ENCODE peak calls at places on chromosomes 12 and 14, in four cellular contexts. One of them, this sample, is unnamed.

GRCh38 chr14:93396456-93396855 is 34.3 kb upstream of the UNC79 start:
- DNase-seq in A549: no peak
- DNase-seq in K562: no peak
- DNase-seq in GM12878: no peak
- DNase-seq in this sample: no peak

GRCh38 chr12:131674373-131674772 is 36.5 kb upstream of the SFSWAP start:
- DNase-seq in K562: no peak
- DNase-seq in GM12878: no peak
- DNase-seq in A549: no peak
- DNase-seq in this sample: no peak

GRCh38 chr14:39488600-39488999 is 56.4 kb upstream of the FBXO33 start:
- DNase-seq in GM12878: no peak
- DNase-seq in K562: no peak
- DNase-seq in A549: no peak
- DNase-seq in this sample: peak

GRCh38 chr12:13390381-13390856 is 193.9 kb downstream of the EMP1 start:
- DNase-seq in A549: peak
- DNase-seq in GM12878: no peak
- DNase-seq in K562: no peak
- DNase-seq in this sample: peak

GRCh38 chr12:98595152-98595988 is 1.9 kb downstream of the SLC25A3 start:
- DNase-seq in K562: no peak
- DNase-seq in A549: no peak
- DNase-seq in GM12878: no peak
- DNase-seq in this sample: peak

GRCh38 chr12:108193922-108194321 is 64.8 kb downstream of the WSCD2 start:
- DNase-seq in A549: peak
- DNase-seq in K562: peak
- DNase-seq in GM12878: no peak
- DNase-seq in this sample: peak

GRCh38 chr12:56634242-56634836 is 4.2 kb upstream of the BAZ2A start:
- DNase-seq in A549: peak
- DNase-seq in GM12878: no peak
- DNase-seq in K562: peak
- DNase-seq in this sample: no peak

GRCh38 chr12:1435044-1435443 is 159.3 kb downstream of the FBXL14 start:
- DNase-seq in K562: no peak
- DNase-seq in GM12878: no peak
- DNase-seq in A549: no peak
- DNase-seq in this sample: no peak

GRCh38 chr14:65103150-65103760 is 938 bp upstream of the MAX start:
- DNase-seq in GM12878: no peak
- DNase-seq in K562: no peak
- DNase-seq in A549: peak
- DNase-seq in this sample: peak

GRCh38 chr12:86727151-86727550 is 471.0 kb upstream of the MGAT4C start:
- DNase-seq in K562: no peak
- DNase-seq in GM12878: no peak
- DNase-seq in A549: peak
- DNase-seq in this sample: peak

GRCh38 chr12:106139422-106140141 is 828 bp upstream of the NUAK1 start:
- DNase-seq in GM12878: no peak
- DNase-seq in A549: peak
- DNase-seq in K562: no peak
- DNase-seq in this sample: peak

GRCh38 chr14:75246546-75247285 is 31.9 kb upstream of the FOS start:
- DNase-seq in A549: no peak
- DNase-seq in GM12878: no peak
- DNase-seq in K562: no peak
- DNase-seq in this sample: no peak

GRCh38 chr14:61466905-61467280 is 145.5 kb downstream of the PRKCH start:
- DNase-seq in A549: no peak
- DNase-seq in GM12878: no peak
- DNase-seq in K562: no peak
- DNase-seq in this sample: no peak

GRCh38 chr14:84006643-84007137 is 1523.3 kb upstream of the FLRT2 start:
- DNase-seq in A549: no peak
- DNase-seq in GM12878: no peak
- DNase-seq in K562: no peak
- DNase-seq in this sample: no peak

GRCh38 chr12:12946686-12947355 is 5.1 kb downstream of the GPRC5D start:
- DNase-seq in GM12878: no peak
- DNase-seq in K562: no peak
- DNase-seq in A549: no peak
- DNase-seq in this sample: no peak

GRCh38 chr14:98249476-98249875 is 1022.5 kb downstream of the BCL11B start:
- DNase-seq in A549: no peak
- DNase-seq in GM12878: no peak
- DNase-seq in K562: no peak
- DNase-seq in this sample: no peak

GRCh38 chr14:103418508-103418818 is 33.2 kb downstream of the MARK3 start:
- DNase-seq in K562: peak
- DNase-seq in A549: no peak
- DNase-seq in GM12878: no peak
- DNase-seq in this sample: peak

GRCh38 chr14:104559769-104560585 is 19.6 kb upstream of the C14orf180 start:
- DNase-seq in K562: no peak
- DNase-seq in A549: no peak
- DNase-seq in GM12878: no peak
- DNase-seq in this sample: no peak

GRCh38 chr14:94040796-94041195 is 14.7 kb downstream of the OTUB2 start:
- DNase-seq in K562: no peak
- DNase-seq in A549: no peak
- DNase-seq in GM12878: no peak
- DNase-seq in this sample: no peak

GRCh38 chr12:46908236-46908935 is 82.6 kb upstream of the SLC38A4 start:
- DNase-seq in GM12878: no peak
- DNase-seq in A549: no peak
- DNase-seq in K562: no peak
- DNase-seq in this sample: peak

GRCh38 chr14:73472182-73473114 is 14.1 kb upstream of the NUMB start:
- DNase-seq in A549: peak
- DNase-seq in GM12878: peak
- DNase-seq in K562: peak
- DNase-seq in this sample: peak

GRCh38 chr14:35594616-35595015 is 60.7 kb downstream of the INSM2 start:
- DNase-seq in K562: no peak
- DNase-seq in GM12878: no peak
- DNase-seq in A549: no peak
- DNase-seq in this sample: peak

GRCh38 chr14:95326987-95327386 is 7.3 kb upstream of the CLMN start:
- DNase-seq in A549: no peak
- DNase-seq in K562: no peak
- DNase-seq in GM12878: no peak
- DNase-seq in this sample: no peak

GRCh38 chr14:87049886-87050820 is 942.8 kb downstream of the GALC start:
- DNase-seq in K562: peak
- DNase-seq in A549: peak
- DNase-seq in GM12878: no peak
- DNase-seq in this sample: peak

GRCh38 chr14:65927871-65928270 is 515.3 kb downstream of the FUT8 start:
- DNase-seq in A549: no peak
- DNase-seq in GM12878: no peak
- DNase-seq in K562: peak
- DNase-seq in this sample: no peak

GRCh38 chr12:101424620-101425019 is 17.0 kb upstream of the ARL1 start:
- DNase-seq in K562: no peak
- DNase-seq in A549: no peak
- DNase-seq in GM12878: no peak
- DNase-seq in this sample: no peak

GRCh38 chr14:76941544-76942287 is 86.8 kb downstream of the IRF2BPL start:
- DNase-seq in GM12878: no peak
- DNase-seq in A549: no peak
- DNase-seq in K562: no peak
- DNase-seq in this sample: no peak

GRCh38 chr12:31959701-31960391 is 631 bp downstream of the RESF1 start:
- DNase-seq in A549: peak
- DNase-seq in K562: no peak
- DNase-seq in GM12878: peak
- DNase-seq in this sample: peak

GRCh38 chr12:11746024-11746771 is 96.7 kb downstream of the ETV6 start:
- DNase-seq in GM12878: peak
- DNase-seq in A549: peak
- DNase-seq in K562: no peak
- DNase-seq in this sample: peak

GRCh38 chr12:57811028-57811755 is 7.3 kb downstream of the AVIL start:
- DNase-seq in A549: no peak
- DNase-seq in K562: no peak
- DNase-seq in GM12878: no peak
- DNase-seq in this sample: no peak

GRCh38 chr12:3518902-3519301 is 27.9 kb downstream of the PRMT8 start:
- DNase-seq in GM12878: no peak
- DNase-seq in K562: no peak
- DNase-seq in A549: no peak
- DNase-seq in this sample: no peak

GRCh38 chr12:3523728-3524127 is 32.7 kb downstream of the PRMT8 start:
- DNase-seq in GM12878: no peak
- DNase-seq in K562: no peak
- DNase-seq in A549: no peak
- DNase-seq in this sample: no peak

GRCh38 chr12:3520711-3521110 is 29.7 kb downstream of the PRMT8 start:
- DNase-seq in GM12878: no peak
- DNase-seq in K562: no peak
- DNase-seq in A549: no peak
- DNase-seq in this sample: no peak

GRCh38 chr12:3523058-3523457 is 32.1 kb downstream of the PRMT8 start:
- DNase-seq in K562: no peak
- DNase-seq in GM12878: no peak
- DNase-seq in A549: no peak
- DNase-seq in this sample: no peak

DNA sequence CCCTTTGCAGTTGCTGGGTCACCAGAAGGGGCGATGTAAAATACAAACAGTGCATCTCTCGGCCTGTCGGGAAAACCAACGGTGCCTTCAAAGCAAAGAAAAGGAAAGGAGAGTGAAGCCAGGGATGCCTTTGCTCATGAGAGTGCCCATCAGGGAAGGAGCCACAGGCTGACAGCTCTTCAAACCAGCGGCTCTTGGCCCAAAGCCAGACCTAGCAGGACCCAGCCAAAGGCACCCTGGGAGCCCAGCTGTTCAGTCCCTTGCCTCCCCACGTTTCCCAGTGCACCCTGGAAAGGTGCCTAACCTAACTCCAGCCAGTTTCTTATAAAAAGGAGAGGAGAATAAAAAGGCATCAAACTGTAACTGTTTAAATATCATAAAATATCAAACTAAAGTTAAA is 29.2 kb downstream of the PRMT8 start:
- DNase-seq in K562: no peak
- DNase-seq in A549: no peak
- DNase-seq in GM12878: no peak
- DNase-seq in this sample: no peak
- TF ChIP-seq ELK1 in K562: no peak
- TF ChIP-seq ELK1 in A549: no peak
- TF ChIP-seq ELK1 in GM12878: no peak
- TF ChIP-seq ELK1 in this sample: no peak

DNA sequence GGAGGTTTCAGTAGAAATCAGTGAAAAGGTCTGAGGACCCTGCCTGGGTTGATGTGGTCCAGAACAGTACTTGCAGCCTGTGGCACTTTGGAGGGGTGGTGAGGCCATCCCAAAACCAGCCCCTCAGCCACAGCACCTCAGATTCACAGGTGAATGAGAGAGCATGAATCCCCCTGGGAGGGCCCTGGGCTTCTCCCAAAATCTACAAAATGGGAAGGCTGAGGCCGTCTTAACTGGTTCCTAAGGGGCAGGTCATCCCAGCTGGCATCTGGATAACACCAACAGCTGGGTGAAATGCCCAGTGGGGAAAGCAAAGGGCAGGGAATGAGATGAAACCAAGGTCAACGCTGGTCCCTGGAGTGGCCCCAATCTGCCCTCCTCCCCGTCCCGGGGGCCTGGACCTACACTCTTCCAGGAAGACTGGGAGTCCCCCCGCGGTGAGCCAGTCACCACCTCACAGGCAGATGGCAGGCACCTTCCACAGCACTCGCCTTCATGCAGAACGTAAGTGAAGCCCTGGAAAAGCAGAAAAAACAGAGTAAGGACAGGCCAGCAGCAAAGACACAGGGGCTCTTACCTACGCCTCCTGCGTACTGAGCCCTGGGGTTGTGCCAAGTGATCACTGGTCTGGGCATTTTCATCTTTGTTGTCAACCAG is 26.3 kb upstream of the ANO2 start:
- DNase-seq in GM12878: no peak
- DNase-seq in K562: no peak
- DNase-seq in A549: no peak
- DNase-seq in this sample: no peak
- TF ChIP-seq ELK1 in GM12878: no peak
- TF ChIP-seq ELK1 in K562: no peak
- TF ChIP-seq ELK1 in A549: no peak
- TF ChIP-seq ELK1 in this sample: no peak

DNA sequence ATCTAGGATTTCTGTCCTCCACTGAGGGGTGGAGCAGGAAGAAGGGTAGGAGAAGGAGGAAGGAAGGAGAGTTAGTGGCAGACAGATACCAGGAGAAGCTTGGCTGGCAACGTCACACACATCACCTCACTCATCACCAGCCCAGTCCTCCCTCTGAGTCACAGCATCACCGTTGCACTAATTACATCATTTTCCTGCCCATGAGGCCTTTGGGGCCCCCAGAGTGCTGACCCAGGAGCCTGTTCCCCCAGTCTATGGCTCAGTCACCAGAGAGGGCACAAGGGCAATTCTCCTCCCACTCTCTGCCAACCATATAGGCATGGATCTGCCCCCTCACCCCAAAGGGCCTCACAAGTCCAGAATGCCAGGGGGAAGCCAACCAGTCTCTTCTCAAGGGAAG is 4.6 kb downstream of the RND1 start:
- DNase-seq in K562: no peak
- DNase-seq in A549: no peak
- DNase-seq in GM12878: no peak
- DNase-seq in this sample: no peak
- TF ChIP-seq ELK1 in K562: no peak
- TF ChIP-seq ELK1 in A549: no peak
- TF ChIP-seq ELK1 in GM12878: no peak
- TF ChIP-seq ELK1 in this sample: no peak

GRCh38 chr14:82694820-82695219 is 1161.2 kb upstream of the SEL1L start:
- DNase-seq in GM12878: no peak
- DNase-seq in K562: no peak
- DNase-seq in A549: no peak
- DNase-seq in this sample: no peak

GRCh38 chr14:82689948-82690347 is 1156.3 kb upstream of the SEL1L start:
- DNase-seq in A549: no peak
- DNase-seq in K562: no peak
- DNase-seq in GM12878: no peak
- DNase-seq in this sample: peak
- TF ChIP-seq ELK1 in A549: no peak
- TF ChIP-seq ELK1 in K562: no peak
- TF ChIP-seq ELK1 in GM12878: no peak
- TF ChIP-seq ELK1 in this sample: no peak

DNA sequence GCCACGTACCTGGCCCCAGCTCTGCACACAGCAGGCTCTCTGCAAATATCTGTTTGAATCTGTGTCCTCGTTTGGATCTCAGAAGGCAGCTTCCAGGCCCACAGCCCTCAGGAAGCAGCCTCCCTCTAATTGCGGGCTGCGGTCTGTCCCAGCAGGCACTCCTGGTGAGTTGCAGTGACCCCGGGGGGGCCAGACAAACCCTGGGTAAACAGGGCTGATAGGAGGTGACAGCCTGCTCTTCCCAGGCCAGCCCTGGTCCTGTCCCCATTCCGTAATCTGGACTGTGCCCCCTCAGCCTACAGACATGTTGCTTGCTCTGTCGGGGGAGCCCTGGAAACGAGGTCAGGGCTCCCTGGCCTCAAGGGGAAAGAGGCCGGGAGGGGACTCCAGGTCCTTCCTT is 2.0 kb downstream of the FOXN4 start:
- DNase-seq in K562: no peak
- DNase-seq in A549: no peak
- DNase-seq in GM12878: no peak
- DNase-seq in this sample: no peak
- TF ChIP-seq ELK1 in K562: no peak
- TF ChIP-seq ELK1 in A549: no peak
- TF ChIP-seq ELK1 in GM12878: no peak
- TF ChIP-seq ELK1 in this sample: no peak